ENCODE peak calls at places on chromosome 5, in six cellular contexts. W is GM12878, N is right lobe of liver, D is gastrocnemius medialis, R is A549, A is HepG2. Z is an unnamed sample.

GRCh38 chr5:42590566-42590965 is 166.1 kb upstream of the CCDC152 start:
- ATAC-seq in W (no peak), N (peak), D (peak), R (no peak), A (no peak), Z (no peak)

GRCh38 chr5:154002093-154002492 is 36.6 kb downstream of the FAM114A2 start:
- ATAC-seq in W (no peak), N (peak), D (peak), R (no peak), A (no peak), Z (peak)

GRCh38 chr5:51544386-51544785 is 161.1 kb downstream of the ISL1 start:
- ATAC-seq in W (no peak), N (no peak), D (no peak), R (no peak), A (no peak), Z (no peak)

GRCh38 chr5:59768204-59769040 is 125.1 kb downstream of the PDE4D start:
- ATAC-seq in W (peak), N (peak), D (peak), R (peak), A (peak), Z (peak)

GRCh38 chr5:120088831-120089230 is 375.3 kb upstream of the PRR16 start:
- ATAC-seq in W (no peak), N (no peak), D (no peak), R (no peak), A (no peak), Z (no peak)

GRCh38 chr5:78008356-78008967 is 232.3 kb upstream of the TBCA start:
- ATAC-seq in W (peak), N (peak), D (no peak), R (peak), A (peak), Z (no peak)

GRCh38 chr5:84393969-84394368 is 9.3 kb upstream of the EDIL3 start:
- ATAC-seq in W (no peak), N (no peak), D (no peak), R (peak), A (no peak), Z (no peak)

GRCh38 chr5:82719368-82719767 is 357.8 kb downstream of the TMEM167A start:
- ATAC-seq in W (peak), N (no peak), D (no peak), R (no peak), A (no peak), Z (no peak)

GRCh38 chr5:11048760-11049159 is 287.7 kb upstream of the DAP start:
- ATAC-seq in W (peak), N (no peak), D (no peak), R (no peak), A (peak), Z (no peak)

GRCh38 chr5:64622991-64623390 is 67.3 kb upstream of the SHISAL2B start:
- ATAC-seq in W (peak), N (no peak), D (no peak), R (no peak), A (no peak), Z (no peak)

GRCh38 chr5:146644811-146645210 is 128.8 kb upstream of the GPR151 start:
- ATAC-seq in W (no peak), N (peak), D (no peak), R (no peak), A (no peak), Z (no peak)

GRCh38 chr5:5560016-5560415 is 137.5 kb downstream of the ICE1 start:
- ATAC-seq in W (no peak), N (no peak), D (no peak), R (no peak), A (no peak), Z (no peak)

GRCh38 chr5:139382371-139382770 is 726 bp downstream of the SLC23A1 start:
- ATAC-seq in W (no peak), N (peak), D (no peak), R (no peak), A (peak), Z (no peak)

GRCh38 chr5:127564002-127564769 is 46.7 kb downstream of the PRRC1 start:
- ATAC-seq in W (peak), N (peak), D (peak), R (peak), A (peak), Z (peak)

GRCh38 chr5:60371065-60371464 is 328.9 kb downstream of the DEPDC1B start:
- ATAC-seq in W (no peak), N (no peak), D (no peak), R (no peak), A (no peak), Z (no peak)

GRCh38 chr5:5422819-5423515 is 490 bp downstream of the ICE1 start:
- ATAC-seq in W (peak), N (no peak), D (peak), R (peak), A (peak), Z (no peak)

GRCh38 chr5:157378509-157378908 is 81.5 kb upstream of the NIPAL4 start:
- ATAC-seq in W (no peak), N (no peak), D (no peak), R (no peak), A (no peak), Z (no peak)

GRCh38 chr5:62112689-62113220 is 193.3 kb upstream of the KIF2A start:
- ATAC-seq in W (no peak), N (no peak), D (no peak), R (no peak), A (no peak), Z (no peak)

GRCh38 chr5:80234311-80234948 is 21.4 kb downstream of the SERINC5 start:
- ATAC-seq in W (no peak), N (no peak), D (no peak), R (no peak), A (no peak), Z (no peak)

GRCh38 chr5:72308853-72309191 is 11.2 kb downstream of the MRPS27 start:
- ATAC-seq in W (no peak), N (no peak), D (no peak), R (no peak), A (no peak), Z (no peak)

GRCh38 chr5:39218482-39219381 is 631 bp downstream of the FYB1 start:
- ATAC-seq in W (no peak), N (no peak), D (peak), R (no peak), A (no peak), Z (peak)

GRCh38 chr5:56429110-56429561 is 196.0 kb upstream of the ANKRD55 start:
- ATAC-seq in W (no peak), N (no peak), D (no peak), R (peak), A (peak), Z (no peak)

GRCh38 chr5:76351577-76351976 is 51.5 kb upstream of the IQGAP2 start:
- ATAC-seq in W (peak), N (no peak), D (no peak), R (no peak), A (no peak), Z (no peak)

GRCh38 chr5:159450417-159450816 is 120.1 kb upstream of the IL12B start:
- ATAC-seq in W (no peak), N (no peak), D (no peak), R (peak), A (no peak), Z (no peak)

GRCh38 chr5:133331866-133332731 is 280.2 kb downstream of the FSTL4 start:
- ATAC-seq in W (no peak), N (no peak), D (no peak), R (no peak), A (no peak), Z (no peak)

GRCh38 chr5:72234898-72235297 is 85.1 kb downstream of the MRPS27 start:
- ATAC-seq in W (peak), N (no peak), D (no peak), R (no peak), A (no peak), Z (no peak)

GRCh38 chr5:71904852-71905251 is 185.8 kb downstream of the CARTPT start:
- ATAC-seq in W (no peak), N (no peak), D (no peak), R (no peak), A (no peak), Z (no peak)

GRCh38 chr5:27608992-27609391 is 570.6 kb upstream of the CDH9 start:
- ATAC-seq in W (no peak), N (no peak), D (no peak), R (no peak), A (no peak), Z (no peak)

GRCh38 chr5:149485655-149486615 is 65.3 kb downstream of the CSNK1A1 start:
- ATAC-seq in W (peak), N (peak), D (peak), R (peak), A (peak), Z (peak)

GRCh38 chr5:3380689-3381088 is 214.9 kb upstream of the IRX1 start:
- ATAC-seq in W (no peak), N (no peak), D (no peak), R (no peak), A (no peak), Z (no peak)

GRCh38 chr5:133472829-133473228 is 139.5 kb downstream of the FSTL4 start:
- ATAC-seq in W (no peak), N (no peak), D (no peak), R (no peak), A (no peak), Z (no peak)

GRCh38 chr5:143964919-143965318 is 153.0 kb downstream of the HMHB1 start:
- ATAC-seq in W (peak), N (no peak), D (no peak), R (peak), A (no peak), Z (no peak)

GRCh38 chr5:143968071-143968878 is 156.3 kb downstream of the HMHB1 start:
- ATAC-seq in W (peak), N (peak), D (peak), R (peak), A (peak), Z (peak)

GRCh38 chr5:143972068-143972467 is 160.1 kb downstream of the HMHB1 start:
- ATAC-seq in W (peak), N (no peak), D (no peak), R (no peak), A (no peak), Z (no peak)

DNA sequence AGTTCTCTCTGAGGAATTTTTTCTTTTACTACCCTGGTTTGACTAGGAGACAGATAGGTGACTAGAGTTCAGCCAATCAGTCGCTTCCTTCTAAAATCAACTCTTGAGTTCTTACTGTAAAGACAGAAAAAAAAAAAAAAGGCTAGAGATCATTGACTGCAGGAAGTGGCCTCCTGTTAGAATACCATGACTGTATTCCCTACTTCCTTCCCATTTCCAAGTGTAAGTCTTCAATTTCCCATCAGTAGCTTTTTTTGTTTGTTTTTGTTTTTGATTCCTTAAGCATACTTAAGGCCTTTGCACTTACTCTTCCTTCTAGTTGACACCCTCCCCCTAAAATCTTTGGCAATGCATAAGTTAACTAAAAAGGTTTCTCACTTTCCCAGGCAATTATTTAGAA is 154.3 kb downstream of the HMHB1 start:
- ATAC-seq in W (no peak), N (no peak), D (no peak), R (no peak), A (no peak), Z (no peak)
- H3K27ac ChIP-seq in W (no peak), N (no peak), D (no peak), R (peak), A (no peak), Z (no peak)

GRCh38 chr5:177592010-177592834 is at the start of gene TMED9:
- ATAC-seq in W (peak), N (peak), D (peak), R (peak), A (peak), Z (peak)
- TF ChIP-seq POLR2A in W (peak), N (peak), D (peak), R (peak), A (peak), Z (peak)

GRCh38 chr5:180344393-180344999 is 8.6 kb downstream of the GFPT2 start:
- ATAC-seq in W (no peak), N (no peak), D (no peak), R (peak), A (no peak), Z (no peak)

GRCh38 chr5:180343846-180344327 is 9.2 kb downstream of the GFPT2 start:
- ATAC-seq in W (no peak), N (no peak), D (peak), R (peak), A (no peak), Z (peak)

GRCh38 chr5:180345781-180346180 is 7.4 kb downstream of the GFPT2 start:
- ATAC-seq in W (no peak), N (no peak), D (no peak), R (no peak), A (no peak), Z (no peak)

GRCh38 chr5:180346358-180346757 is 6.8 kb downstream of the GFPT2 start:
- ATAC-seq in W (no peak), N (no peak), D (no peak), R (no peak), A (no peak), Z (no peak)

DNA sequence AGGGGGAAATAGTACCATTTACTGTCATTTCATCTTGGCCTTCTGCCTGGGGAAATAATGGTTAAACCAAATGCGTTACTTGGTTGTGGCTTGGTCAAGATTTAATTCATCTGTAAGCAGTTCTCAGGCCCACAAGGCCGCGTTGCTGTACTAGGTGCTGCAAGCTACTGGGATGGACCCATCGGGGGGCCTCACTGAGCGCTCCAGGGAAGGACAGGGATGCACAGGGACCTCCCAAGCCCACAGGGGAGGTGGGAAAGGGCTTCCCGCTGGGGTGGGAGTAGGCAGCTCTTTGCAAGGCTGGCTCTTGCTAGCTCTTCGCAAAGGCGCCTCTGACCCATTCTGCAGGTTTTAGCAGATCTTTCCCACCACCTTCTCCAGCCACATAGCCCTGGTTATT is 8.0 kb downstream of the GFPT2 start:
- ATAC-seq in W (no peak), N (no peak), D (no peak), R (no peak), A (no peak), Z (no peak)
- H3K4me3 ChIP-seq in W (no peak), N (no peak), D (no peak), R (no peak), A (no peak), Z (no peak)

GRCh38 chr5:135159626-135160025 is 125.6 kb upstream of the PITX1 start:
- ATAC-seq in W (no peak), N (no peak), D (no peak), R (no peak), A (no peak), Z (no peak)

GRCh38 chr5:135158315-135158697 is 124.3 kb upstream of the PITX1 start:
- ATAC-seq in W (no peak), N (no peak), D (no peak), R (no peak), A (no peak), Z (no peak)

GRCh38 chr5:135157421-135158314 is 123.6 kb upstream of the PITX1 start:
- ATAC-seq in W (no peak), N (no peak), D (no peak), R (no peak), A (peak), Z (no peak)

GRCh38 chr5:135158982-135159381 is 125.0 kb upstream of the PITX1 start:
- ATAC-seq in W (no peak), N (no peak), D (no peak), R (no peak), A (no peak), Z (no peak)

DNA sequence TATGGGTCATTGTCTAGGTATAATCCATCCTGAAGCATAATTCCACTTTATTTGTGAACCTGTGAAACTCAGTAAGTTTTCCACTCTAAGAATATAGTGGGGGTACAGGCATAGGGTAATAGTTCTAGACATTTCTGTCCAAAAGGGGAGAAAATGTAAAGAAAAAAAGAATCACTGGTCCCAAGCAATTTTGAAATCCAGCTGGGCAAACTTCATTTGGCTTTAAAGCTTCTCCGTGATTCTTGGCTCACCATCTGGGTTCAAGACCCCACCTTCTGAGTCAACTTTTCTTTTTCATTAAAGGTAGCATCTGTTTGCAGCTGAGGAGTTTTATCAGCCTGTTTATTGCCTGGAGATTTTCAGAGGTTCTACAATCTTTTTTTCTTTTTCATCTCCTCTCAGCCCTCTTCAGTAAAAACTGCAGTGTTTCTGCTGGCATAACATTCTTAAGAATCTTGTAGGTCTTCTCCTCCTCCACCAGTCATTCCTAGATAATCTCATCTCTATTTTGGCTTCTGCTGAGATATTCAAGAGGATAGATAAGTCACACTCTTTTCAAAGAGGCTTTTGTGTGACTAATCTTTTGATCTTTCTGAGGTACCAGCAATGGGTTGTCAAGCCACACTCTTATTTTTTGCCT is 126.1 kb upstream of the PITX1 start:
- ATAC-seq in W (no peak), N (no peak), D (no peak), R (no peak), A (no peak), Z (no peak)
- H3K27ac ChIP-seq in W (no peak), N (no peak), D (no peak), R (no peak), A (no peak), Z (no peak)

GRCh38 chr5:112976432-112977309 is at the start of gene DCP2:
- ATAC-seq in W (peak), N (peak), D (peak), R (peak), A (peak), Z (peak)
- TF ChIP-seq POLR2A in W (peak), N (peak), D (peak), R (peak), A (peak), Z (peak)

GRCh38 chr5:99640646-99641045 is 711.8 kb upstream of the CHD1 start:
- ATAC-seq in W (no peak), N (no peak), D (no peak), R (no peak), A (no peak), Z (no peak)
- H3K4me3 ChIP-seq in W (no peak), N (no peak), D (no peak), R (no peak), A (no peak), Z (no peak)